ENCODE peak calls at places on chromosomes 6 and 20, in ten cellular contexts. O, C, H, E, W, N, F, R, Z and Q are unnamed samples.

GRCh38 chr6:110042670-110043296 is 64.7 kb downstream of the GPR6 start:
- DNase-seq in Z (no peak), O (no peak), N (no peak), H (no peak), C (no peak), R (no peak), E (peak), W (no peak), F (no peak), Q (no peak)

GRCh38 chr6:142808405-142809061 is 136.4 kb downstream of the HIVEP2 start:
- DNase-seq in H (no peak), F (no peak), E (no peak), R (no peak), N (no peak), Z (no peak), O (no peak), W (no peak), C (no peak), Q (no peak)

GRCh38 chr6:63816979-63817436 is 181.4 kb downstream of the PHF3 start:
- DNase-seq in H (no peak), Z (no peak), W (peak), O (no peak), F (peak), C (no peak), E (peak), R (no peak), N (no peak), Q (no peak)

GRCh38 chr20:45998761-45999160 is 9.9 kb upstream of the MMP9 start:
- DNase-seq in C (no peak), W (no peak), R (no peak), O (peak), F (no peak), N (no peak), H (no peak), E (no peak), Z (no peak), Q (no peak)

GRCh38 chr6:42095066-42095465 is 44.7 kb downstream of the TAF8 start:
- DNase-seq in F (no peak), R (no peak), Z (no peak), H (no peak), W (no peak), O (no peak), N (no peak), C (no peak), E (no peak), Q (no peak)

GRCh38 chr20:47956261-47956995 is 171.1 kb upstream of the SULF2 start:
- DNase-seq in W (no peak), H (peak), N (no peak), O (no peak), R (peak), C (no peak), Z (no peak), E (peak), F (peak), Q (no peak)

GRCh38 chr6:84512396-84512795 is 252.0 kb downstream of the TBX18 start:
- DNase-seq in H (peak), W (no peak), N (no peak), C (no peak), R (no peak), F (peak), E (no peak), O (no peak), Z (no peak), Q (no peak)

GRCh38 chr20:54058420-54059139 is 11.8 kb downstream of the BCAS1 start:
- DNase-seq in F (no peak), E (no peak), W (no peak), N (no peak), O (no peak), R (no peak), H (no peak), C (no peak), Z (no peak), Q (no peak)

GRCh38 chr6:2008383-2008976 is 236.9 kb downstream of the GMDS start:
- DNase-seq in O (no peak), C (no peak), N (no peak), F (no peak), W (no peak), E (no peak), H (peak), Z (no peak), R (no peak), Q (no peak)

GRCh38 chr6:5866547-5867051 is 140.1 kb downstream of the NRN1 start:
- DNase-seq in N (no peak), O (no peak), C (no peak), W (peak), R (peak), Z (no peak), E (no peak), H (peak), F (peak), Q (peak)

GRCh38 chr6:90472716-90473115 is 114.2 kb downstream of the MAP3K7 start:
- DNase-seq in W (no peak), R (no peak), H (no peak), Z (no peak), O (no peak), F (no peak), N (no peak), E (no peak), C (no peak), Q (no peak)

GRCh38 chr6:151993364-151993763 is 185.9 kb downstream of the ESR1 start:
- DNase-seq in R (no peak), O (no peak), F (no peak), W (no peak), H (no peak), Z (no peak), N (no peak), C (peak), E (no peak), Q (no peak)

GRCh38 chr6:44289726-44290125 is 19.5 kb downstream of the TMEM151B start:
- DNase-seq in R (no peak), H (no peak), N (no peak), O (no peak), C (no peak), F (no peak), E (no peak), W (no peak), Z (no peak), Q (no peak)

GRCh38 chr6:10556496-10557391 is 35.6 kb downstream of the GCNT2 start:
- DNase-seq in F (no peak), N (no peak), H (no peak), Z (no peak), W (no peak), O (no peak), R (no peak), E (no peak), C (no peak), Q (no peak)

GRCh38 chr6:165002358-165002757 is 307.0 kb downstream of the C6orf118 start:
- DNase-seq in O (no peak), N (no peak), E (no peak), C (no peak), W (no peak), Z (no peak), H (no peak), R (no peak), F (no peak), Q (no peak)

GRCh38 chr20:56520180-56520579 is 4.4 kb upstream of the FAM209A start:
- DNase-seq in W (no peak), O (no peak), H (no peak), E (no peak), F (no peak), N (no peak), C (no peak), R (no peak), Z (no peak), Q (no peak)

GRCh38 chr6:90221403-90221802 is 75.2 kb downstream of the BACH2 start:
- DNase-seq in C (no peak), F (no peak), Z (no peak), R (no peak), O (no peak), H (no peak), W (no peak), N (no peak), E (peak), Q (no peak)

GRCh38 chr6:15247750-15248450 is 2.0 kb downstream of the JARID2 start:
- DNase-seq in F (peak), R (peak), Z (peak), N (peak), H (peak), O (peak), C (peak), E (peak), W (peak), Q (no peak)

GRCh38 chr6:134724653-134725340 is 225.1 kb downstream of the ALDH8A1 start:
- DNase-seq in R (peak), W (no peak), C (no peak), F (no peak), N (no peak), E (no peak), Z (no peak), O (no peak), H (no peak), Q (no peak)

GRCh38 chr6:42555477-42556457 is 8.1 kb upstream of the UBR2 start:
- DNase-seq in Z (no peak), O (no peak), C (no peak), W (peak), H (peak), R (no peak), E (peak), N (no peak), F (peak), Q (no peak)

GRCh38 chr6:117509021-117509420 is 26.5 kb downstream of the DCBLD1 start:
- DNase-seq in R (no peak), N (no peak), F (no peak), W (no peak), C (no peak), O (no peak), H (no peak), E (no peak), Z (no peak), Q (no peak)

GRCh38 chr6:167968091-167968490 is 29.4 kb upstream of the KIF25 start:
- DNase-seq in E (peak), F (no peak), Z (no peak), C (no peak), R (no peak), W (no peak), O (no peak), N (no peak), H (no peak), Q (no peak)

GRCh38 chr6:159899994-159900745 is 9.4 kb downstream of the MAS1 start:
- DNase-seq in O (no peak), N (no peak), W (no peak), C (no peak), F (peak), H (peak), Z (no peak), E (no peak), R (peak), Q (peak)

GRCh38 chr20:62212309-62212708 is 7.8 kb downstream of the HRH3 start:
- DNase-seq in O (no peak), C (no peak), W (no peak), Z (no peak), H (no peak), E (no peak), N (no peak), F (no peak), R (no peak), Q (no peak)

GRCh38 chr6:13992417-13993055 is 67.8 kb downstream of the RNF182 start:
- DNase-seq in C (no peak), R (peak), N (no peak), H (peak), O (no peak), Z (no peak), F (peak), W (no peak), E (no peak), Q (peak)

GRCh38 chr20:17536944-17537444 is 5.8 kb upstream of the BFSP1 start:
- DNase-seq in W (peak), F (peak), C (peak), O (peak), H (peak), N (peak), R (peak), E (peak), Z (peak), Q (no peak)

GRCh38 chr6:22596011-22596410 is 26.6 kb downstream of the HDGFL1 start:
- DNase-seq in H (no peak), R (no peak), O (no peak), E (no peak), W (peak), F (no peak), N (no peak), C (no peak), Z (no peak), Q (no peak)

GRCh38 chr6:30103630-30104179 is 9.2 kb downstream of the TRIM31 start:
- DNase-seq in R (no peak), Z (no peak), C (no peak), N (no peak), W (no peak), O (no peak), F (no peak), H (no peak), E (no peak), Q (no peak)

GRCh38 chr6:33607784-33608161 is 13.3 kb upstream of the ITPR3 start:
- DNase-seq in E (no peak), H (no peak), Z (no peak), O (peak), W (no peak), F (no peak), N (no peak), C (no peak), R (no peak), Q (no peak)

GRCh38 chr6:35776364-35777215 is at the start of gene CLPSL2:
- DNase-seq in F (peak), W (peak), C (no peak), Z (peak), N (no peak), R (no peak), E (peak), O (no peak), H (no peak), Q (no peak)
- H3K4me3 ChIP-seq in F (peak), W (peak), C (peak), Z (peak), N (peak), R (peak), E (peak), O (peak), H (peak), Q (peak)

DNA sequence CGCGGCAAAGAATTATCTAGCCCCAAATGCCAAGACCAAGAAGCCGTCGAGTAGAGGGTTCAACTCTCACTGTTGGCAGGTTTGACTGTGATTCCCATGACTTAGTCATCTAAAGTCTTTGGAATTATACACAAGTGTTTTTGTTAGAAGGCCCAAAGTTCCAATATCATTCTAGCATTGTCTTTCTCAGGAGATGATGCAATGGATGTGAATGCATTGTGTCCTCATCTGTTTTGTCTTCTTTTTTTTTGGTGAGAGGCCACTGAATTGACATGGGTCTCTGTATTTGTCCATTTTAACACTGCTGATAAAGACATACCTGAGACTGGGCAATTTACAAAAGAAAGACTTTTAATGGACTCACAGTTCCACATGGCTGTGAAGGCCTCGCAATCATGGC is 290.5 kb upstream of the ZFP64 start:
- DNase-seq in F (no peak), O (no peak), W (no peak), E (no peak), Z (no peak), R (no peak), N (no peak), H (no peak), C (no peak), Q (no peak)
- TF ChIP-seq CTCF in F (no peak), O (no peak), W (no peak), E (no peak), Z (no peak), R (no peak), N (no peak), H (no peak), C (no peak), Q (no peak)

DNA sequence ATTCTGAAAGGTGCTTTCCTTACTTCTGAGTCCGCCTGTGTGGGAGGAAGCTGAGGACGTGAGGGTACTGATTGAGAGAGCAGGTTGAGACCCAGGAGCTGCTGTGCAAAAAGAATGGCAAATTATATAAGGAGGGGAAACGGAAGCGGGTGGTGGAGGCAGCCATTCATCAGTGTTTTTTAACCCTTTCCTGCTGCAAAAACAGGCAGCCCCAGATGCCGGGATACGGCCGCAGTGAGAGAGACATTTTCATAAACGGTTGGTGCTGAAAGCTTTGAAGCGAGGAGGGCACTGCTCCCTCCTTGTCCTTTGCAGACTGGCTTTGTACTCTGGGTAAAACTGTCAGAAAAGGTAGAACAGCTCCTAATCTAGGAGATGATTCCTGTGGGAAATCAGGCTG is 56.4 kb downstream of the TTI1 start:
- DNase-seq in Z (no peak), W (no peak), R (no peak), H (no peak), F (no peak), O (no peak), C (no peak), E (peak), N (no peak), Q (no peak)
- H3K4me3 ChIP-seq in Z (no peak), W (no peak), R (no peak), H (no peak), F (no peak), O (no peak), C (no peak), E (no peak), N (no peak), Q (no peak)

GRCh38 chr20:32623667-32624157 is 38.6 kb upstream of the NOL4L start:
- DNase-seq in N (no peak), F (no peak), H (no peak), R (no peak), C (no peak), W (no peak), O (no peak), E (no peak), Z (no peak), Q (no peak)
- TF ChIP-seq CTCF in N (no peak), F (no peak), H (no peak), R (no peak), C (no peak), W (no peak), O (no peak), E (peak), Z (no peak), Q (no peak)

GRCh38 chr20:50512323-50512722 is 2.1 kb downstream of the PTPN1 start:
- DNase-seq in W (no peak), C (no peak), E (no peak), H (no peak), R (no peak), N (no peak), Z (no peak), F (no peak), O (no peak), Q (no peak)

GRCh38 chr20:50514035-50514337 is 3.8 kb downstream of the PTPN1 start:
- DNase-seq in O (no peak), C (no peak), E (no peak), W (no peak), Z (no peak), N (no peak), R (no peak), F (no peak), H (no peak), Q (no peak)

GRCh38 chr20:50514750-50515149 is 4.6 kb downstream of the PTPN1 start:
- DNase-seq in Z (no peak), W (no peak), C (no peak), N (no peak), F (no peak), O (no peak), R (no peak), E (no peak), H (no peak), Q (no peak)

GRCh38 chr20:50515471-50516106 is 5.4 kb downstream of the PTPN1 start:
- DNase-seq in C (no peak), O (no peak), N (no peak), R (no peak), W (no peak), E (no peak), Z (no peak), F (no peak), H (no peak), Q (no peak)

GRCh38 chr20:50513169-50514034 is 3.2 kb downstream of the PTPN1 start:
- DNase-seq in E (no peak), C (no peak), Z (no peak), W (no peak), R (peak), H (peak), N (no peak), F (peak), O (no peak), Q (no peak)
- H3K4me3 ChIP-seq in E (no peak), C (no peak), Z (no peak), W (no peak), R (peak), H (peak), N (no peak), F (no peak), O (peak), Q (peak)

DNA sequence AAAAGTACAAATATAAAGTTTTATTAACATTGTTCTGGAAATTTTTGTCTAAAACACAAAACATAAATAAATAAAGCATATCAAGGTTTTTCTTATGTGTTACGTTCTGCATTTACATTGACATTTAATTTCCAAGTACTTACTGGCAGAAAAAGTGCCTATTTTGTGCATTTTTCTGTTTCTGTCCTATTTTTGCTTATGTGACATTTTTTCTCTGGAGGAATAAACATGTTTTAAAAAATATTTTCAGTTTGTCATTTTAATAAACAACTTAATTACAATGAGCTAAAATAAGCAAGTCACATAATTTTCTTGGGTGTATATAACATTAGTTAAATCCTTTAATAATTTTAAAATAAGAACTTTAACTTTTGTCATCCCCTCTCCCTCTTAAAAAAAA is 94.4 kb upstream of the HS3ST5 start:
- DNase-seq in Z (no peak), H (no peak), C (no peak), R (no peak), W (no peak), E (no peak), O (no peak), N (no peak), F (no peak), Q (no peak)
- TF ChIP-seq CTCF in Z (no peak), H (no peak), C (no peak), R (no peak), W (no peak), E (no peak), O (no peak), N (no peak), F (no peak), Q (no peak)

DNA sequence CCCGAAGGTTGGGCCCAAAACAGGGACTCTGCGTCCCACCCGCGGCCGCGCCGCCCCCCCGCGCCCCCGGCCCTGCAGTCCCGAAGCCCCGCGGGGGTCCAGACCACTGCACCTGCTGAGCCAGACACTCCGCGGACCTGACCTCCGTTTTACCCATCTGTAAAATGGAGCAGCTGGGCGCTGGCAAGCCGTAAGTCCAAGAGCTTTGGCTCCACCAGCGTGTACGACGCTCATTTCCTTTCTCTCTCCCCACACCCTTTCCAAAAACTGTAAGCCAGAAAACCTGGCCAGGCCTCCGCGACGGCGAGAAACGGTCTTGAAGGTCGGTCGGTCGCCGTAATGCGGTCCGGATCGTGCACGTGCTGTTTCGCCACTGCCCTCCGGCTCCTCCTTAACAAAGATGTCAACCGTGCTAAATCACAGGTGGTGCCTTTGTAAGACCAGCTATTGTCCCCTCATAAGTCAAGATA is 7.8 kb upstream of the NR2E1 start:
- DNase-seq in C (no peak), O (no peak), E (peak), W (no peak), F (no peak), N (no peak), H (no peak), R (no peak), Z (no peak), Q (no peak)
- H3K4me3 ChIP-seq in C (no peak), O (peak), E (peak), W (no peak), F (peak), N (no peak), H (no peak), R (no peak), Z (peak), Q (no peak)